ENCODE peak calls at places on chromosomes 11 and 22, in five cellular contexts. Q is hepatocyte; T is astrocyte; V is mesendoderm; B is CD8-positive, alpha-beta T cell. C is an unnamed sample.
A peak's percentile ranks its signal among the peaks of the same experiment; 100 is the strongest.

GRCh38 chr11:13721760-13722159 is 53.3 kb downstream of the FAR1 start:
- DNase-seq in B (no peak), T (peak; percentile 11), V (no peak), Q (no peak), C (peak; percentile 16)

GRCh38 chr11:313787-314547 is at the start of gene IFITM1:
- DNase-seq in B (peak; percentile 65), V (peak; percentile 89), Q (peak; percentile 62), T (peak; percentile 60), C (peak; percentile 68)

GRCh38 chr22:37571258-37571991 is 8.5 kb downstream of the LGALS2 start:
- DNase-seq in V (peak; percentile 54), Q (peak; percentile 32), T (peak; percentile 35), B (no peak), C (peak; percentile 65)

GRCh38 chr11:8699903-8700302 is 17.3 kb downstream of the RPL27A start:
- DNase-seq in B (no peak), V (peak; percentile 82), T (peak; percentile 72), Q (no peak), C (peak; percentile 80)

GRCh38 chr11:9397746-9398680 is 13.6 kb downstream of the IPO7 start:
- DNase-seq in Q (no peak), V (no peak), B (no peak), T (no peak), C (no peak)

GRCh38 chr11:3722100-3722499 is 50.9 kb upstream of the CHRNA10 start:
- DNase-seq in V (no peak), T (no peak), B (no peak), Q (no peak), C (no peak)

GRCh38 chr22:46035742-46036557 is 59.0 kb upstream of the WNT7B start:
- DNase-seq in Q (peak; percentile 100), T (peak; percentile 91), V (peak; percentile 99), B (peak; percentile 99), C (peak; percentile 99)

GRCh38 chr22:32058656-32059280 is 15.7 kb downstream of the SLC5A1 start:
- DNase-seq in T (no peak), V (peak; percentile 86), B (no peak), Q (no peak), C (no peak)

GRCh38 chr22:49329636-49330035 is 498.0 kb downstream of the BRD1 start:
- DNase-seq in Q (no peak), V (no peak), B (no peak), T (no peak), C (no peak)

GRCh38 chr11:19711911-19712280 is 741 bp upstream of the NAV2 start:
- DNase-seq in B (no peak), T (no peak), Q (no peak), V (no peak), C (no peak)

GRCh38 chr11:1341928-1342524 is 32.6 kb upstream of the TOLLIP start:
- DNase-seq in V (no peak), B (no peak), Q (no peak), T (peak; percentile 7), C (peak; percentile 33)

GRCh38 chr11:72584293-72584921 is 89.8 kb downstream of the PDE2A start:
- DNase-seq in Q (no peak), V (peak; percentile 56), T (no peak), B (peak; percentile 57), C (peak; percentile 13)

GRCh38 chr11:3904228-3904627 is 48.8 kb downstream of the STIM1 start:
- DNase-seq in Q (no peak), B (no peak), V (no peak), T (no peak), C (no peak)

GRCh38 chr11:57321996-57322880 is 2.5 kb downstream of the TNKS1BP1 start:
- DNase-seq in B (no peak), V (peak; percentile 97), T (peak; percentile 96), Q (peak; percentile 96), C (peak; percentile 99)

GRCh38 chr11:130216591-130217132 is 57.1 kb downstream of the ST14 start:
- DNase-seq in B (peak; percentile 2), T (no peak), Q (no peak), V (no peak), C (no peak)

GRCh38 chr11:3207530-3208189 is 11.0 kb downstream of the MRGPRG start:
- DNase-seq in B (no peak), V (no peak), T (no peak), Q (no peak), C (no peak)

DNA sequence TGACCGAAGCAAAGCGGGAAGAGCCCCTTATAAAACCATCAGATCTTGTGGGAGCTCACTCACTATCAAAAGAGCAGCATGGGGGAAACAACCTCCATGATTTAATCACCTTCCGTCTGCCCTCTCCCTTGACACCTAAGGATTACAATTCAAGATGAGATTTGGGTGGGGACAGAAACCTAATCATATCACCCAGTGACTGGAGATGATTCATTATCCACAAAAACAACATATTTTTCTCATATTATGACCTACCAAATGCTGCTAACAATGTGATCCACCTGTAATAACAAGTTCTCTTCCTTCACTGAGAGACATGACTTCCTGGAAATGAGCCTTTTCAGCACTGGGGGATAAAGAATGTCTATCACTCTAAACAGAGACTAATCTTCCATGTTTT is 23.4 kb upstream of the HEPHL1 start:
- DNase-seq in T (no peak), Q (no peak), B (no peak), V (no peak), C (no peak)
- H3K27ac ChIP-seq in T (no peak overlapping the region), Q (no peak overlapping the region), B (no peak overlapping the region), V (no peak overlapping the region), C (no peak overlapping the region)

DNA sequence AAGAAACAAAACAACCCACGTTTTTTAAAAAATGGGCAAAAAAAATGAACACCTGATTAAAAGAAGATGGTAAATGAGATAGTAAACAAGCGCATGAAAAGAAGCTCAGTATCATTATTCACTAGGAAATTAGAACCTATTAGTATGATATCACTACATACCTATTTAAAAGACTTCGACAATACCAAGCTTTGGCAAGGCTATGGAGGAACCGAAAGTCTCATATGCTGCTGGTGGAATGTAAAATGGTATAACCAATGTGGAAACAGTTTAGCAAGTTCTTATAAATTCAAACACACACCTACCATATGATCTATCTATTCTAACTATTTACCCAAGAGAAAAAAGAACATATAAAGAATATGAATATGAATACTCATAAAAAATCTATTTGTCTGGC is 143.8 kb downstream of the APOL5 start:
- DNase-seq in B (no peak), Q (no peak), T (no peak), V (no peak), C (no peak)
- H3K27ac ChIP-seq in B (no peak overlapping the region), Q (no peak overlapping the region), T (no peak overlapping the region), V (no peak overlapping the region), C (no peak overlapping the region)

GRCh38 chr11:78078218-78079167 is 1.2 kb downstream of the NDUFC2 start:
- DNase-seq in B (no peak), V (no peak), Q (no peak), T (no peak), C (no peak)
- H3K27ac ChIP-seq in B (no peak overlapping the region), V (no peak overlapping the region), Q (peak overlapping the region; percentile 98), T (peak overlapping the region; percentile 92), C (peak overlapping the region; percentile 96)

GRCh38 chr11:70135142-70136132 is 57.3 kb downstream of the ANO1 start:
- DNase-seq in V (peak; percentile 72), T (no peak), B (no peak), Q (peak; percentile 37), C (peak; percentile 33)
- H3K27ac ChIP-seq in V (no peak overlapping the region), T (no peak overlapping the region), B (no peak overlapping the region), Q (peak overlapping the region; percentile 8), C (no peak overlapping the region)

GRCh38 chr11:64652586-64653387 is 61.8 kb downstream of the SLC22A12 start:
- DNase-seq in T (peak; percentile 12), V (peak; percentile 85), B (peak; percentile 77), Q (peak; percentile 89), C (peak; percentile 64)
- H3K27ac ChIP-seq in T (no peak overlapping the region), V (no peak overlapping the region), B (no peak overlapping the region), Q (peak overlapping the region; percentile 75), C (no peak overlapping the region)

GRCh38 chr11:120310875-120311274 is 14.2 kb upstream of the TLCD5 start:
- DNase-seq in T (no peak), Q (peak; percentile 46), V (no peak), B (no peak), C (no peak)
- H3K27ac ChIP-seq in T (no peak overlapping the region), Q (no peak overlapping the region), V (no peak overlapping the region), B (no peak overlapping the region), C (no peak overlapping the region)

GRCh38 chr11:46335858-46336600 is 11.2 kb upstream of the DGKZ start:
- DNase-seq in Q (no peak), B (no peak), T (no peak), V (no peak), C (no peak)

GRCh38 chr11:46337626-46338345 is 9.5 kb upstream of the DGKZ start:
- DNase-seq in Q (no peak), V (no peak), B (no peak), T (no peak), C (no peak)

GRCh38 chr11:46338636-46338987 is 8.7 kb upstream of the DGKZ start:
- DNase-seq in B (no peak), T (no peak), V (peak; percentile 89), Q (no peak), C (no peak)

GRCh38 chr11:46335271-46335670 is 12.0 kb upstream of the DGKZ start:
- DNase-seq in T (no peak), Q (no peak), B (no peak), V (no peak), C (no peak)

GRCh38 chr11:46336781-46337180 is 10.5 kb upstream of the DGKZ start:
- DNase-seq in Q (no peak), V (no peak), T (peak; percentile 25), B (no peak), C (no peak)
- H3K27ac ChIP-seq in Q (no peak overlapping the region), V (no peak overlapping the region), T (no peak overlapping the region), B (no peak overlapping the region), C (no peak overlapping the region)

DNA sequence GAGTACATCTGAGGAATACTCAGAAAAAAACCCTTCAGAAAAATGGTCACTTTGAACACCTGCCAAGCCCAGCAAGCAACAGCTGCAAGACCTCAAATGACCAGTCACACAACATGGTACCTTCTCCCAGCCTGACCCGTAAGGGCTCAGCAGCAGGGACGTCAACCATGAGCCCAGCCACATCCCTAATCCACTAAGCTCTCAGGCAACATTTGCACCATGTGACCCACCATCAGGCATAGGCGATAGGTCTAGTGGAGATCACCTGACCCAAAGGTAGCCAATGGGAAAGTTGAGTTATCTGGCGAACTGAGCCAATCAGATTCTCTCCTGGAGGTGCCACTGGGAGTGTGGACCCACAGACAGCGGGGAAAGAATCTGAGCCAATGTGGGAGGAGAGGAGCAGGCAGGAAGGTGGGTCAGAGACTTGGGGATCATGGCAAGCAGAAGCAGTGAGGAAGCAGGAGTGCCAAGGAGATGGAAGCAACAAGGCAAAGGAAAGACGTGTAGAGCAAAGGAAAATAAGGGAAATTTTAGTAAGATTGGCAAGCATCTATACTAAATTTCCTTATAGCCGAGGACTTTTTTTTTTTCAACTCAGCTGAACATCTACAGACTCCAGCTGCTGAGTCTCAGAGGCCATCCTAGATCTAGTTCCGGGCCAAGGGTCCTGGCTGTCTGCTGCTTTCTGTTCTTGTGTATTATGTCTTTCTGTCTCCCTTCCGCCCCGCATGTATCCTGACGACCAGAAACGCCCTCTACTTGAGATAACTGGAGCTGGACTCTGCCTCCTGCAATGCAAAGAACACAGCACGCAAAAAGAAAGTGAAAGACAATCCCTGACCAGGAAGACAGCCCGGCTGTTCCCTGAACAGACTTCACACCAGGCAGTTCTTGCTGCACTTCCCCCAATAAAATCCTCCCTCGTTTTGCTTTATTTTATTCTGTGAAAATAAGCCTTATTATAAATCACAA is 11.0 kb upstream of the PLAAT2 start:
- DNase-seq in V (peak; percentile 16), B (peak; percentile 36), T (peak; percentile 55), Q (peak; percentile 87), C (peak; percentile 66)
- H3K27ac ChIP-seq in V (no peak overlapping the region), B (peak overlapping the region; percentile 2), T (no peak overlapping the region), Q (peak overlapping the region; percentile 92), C (peak overlapping the region; percentile 44)

C was measured in fibroblast of lung.